ENCODE peak calls at places on chromosome 9, in four cellular contexts. One of them, this sample, is unnamed.

GRCh38 chr9:105053209-105053652 is 125.3 kb upstream of the ABCA1 start:
- DNase-seq in stimulated activated CD8-positive, alpha-beta memory T cell treated with anti-CD3 and anti-CD28 coated beads, Interleukin-15, amount 100 ng/mL, for 48 hours: peak; percentile 42
- DNase-seq in ureter: no peak
- DNase-seq in astrocyte of the spinal cord: peak; percentile 76
- DNase-seq in this sample: peak; percentile 98

GRCh38 chr9:134297581-134297980 is 28.7 kb upstream of the RXRA start:
- DNase-seq in ureter: no peak
- DNase-seq in astrocyte of the spinal cord: no peak
- DNase-seq in stimulated activated CD8-positive, alpha-beta memory T cell treated with anti-CD3 and anti-CD28 coated beads, Interleukin-15, amount 100 ng/mL, for 48 hours: no peak
- DNase-seq in this sample: no peak

GRCh38 chr9:94780516-94780950 is 54.0 kb downstream of the AOPEP start:
- DNase-seq in astrocyte of the spinal cord: no peak
- DNase-seq in ureter: no peak
- DNase-seq in stimulated activated CD8-positive, alpha-beta memory T cell treated with anti-CD3 and anti-CD28 coated beads, Interleukin-15, amount 100 ng/mL, for 48 hours: no peak
- DNase-seq in this sample: no peak

GRCh38 chr9:92535940-92536850 is at the start of gene ECM2:
- DNase-seq in astrocyte of the spinal cord: peak; percentile 67
- DNase-seq in stimulated activated CD8-positive, alpha-beta memory T cell treated with anti-CD3 and anti-CD28 coated beads, Interleukin-15, amount 100 ng/mL, for 48 hours: no peak
- DNase-seq in ureter: no peak
- DNase-seq in this sample: peak; percentile 37

GRCh38 chr9:69946800-69947437 is 96.7 kb upstream of the MAMDC2 start:
- DNase-seq in astrocyte of the spinal cord: peak; percentile 88
- DNase-seq in ureter: no peak
- DNase-seq in stimulated activated CD8-positive, alpha-beta memory T cell treated with anti-CD3 and anti-CD28 coated beads, Interleukin-15, amount 100 ng/mL, for 48 hours: no peak
- DNase-seq in this sample: peak; percentile 86

GRCh38 chr9:110444911-110445310 is 107.2 kb upstream of the TXNDC8 start:
- DNase-seq in stimulated activated CD8-positive, alpha-beta memory T cell treated with anti-CD3 and anti-CD28 coated beads, Interleukin-15, amount 100 ng/mL, for 48 hours: no peak
- DNase-seq in ureter: no peak
- DNase-seq in astrocyte of the spinal cord: peak; percentile 81
- DNase-seq in this sample: peak; percentile 98

GRCh38 chr9:135223831-135224230 is 136.4 kb downstream of the OLFM1 start:
- DNase-seq in ureter: no peak
- DNase-seq in stimulated activated CD8-positive, alpha-beta memory T cell treated with anti-CD3 and anti-CD28 coated beads, Interleukin-15, amount 100 ng/mL, for 48 hours: no peak
- DNase-seq in astrocyte of the spinal cord: no peak
- DNase-seq in this sample: no peak

GRCh38 chr9:15253197-15253596 is 53.8 kb downstream of the TTC39B start:
- DNase-seq in stimulated activated CD8-positive, alpha-beta memory T cell treated with anti-CD3 and anti-CD28 coated beads, Interleukin-15, amount 100 ng/mL, for 48 hours: no peak
- DNase-seq in ureter: no peak
- DNase-seq in astrocyte of the spinal cord: no peak
- DNase-seq in this sample: peak; percentile 46

GRCh38 chr9:38318755-38319495 is 73.6 kb upstream of the ALDH1B1 start:
- DNase-seq in ureter: no peak
- DNase-seq in stimulated activated CD8-positive, alpha-beta memory T cell treated with anti-CD3 and anti-CD28 coated beads, Interleukin-15, amount 100 ng/mL, for 48 hours: no peak
- DNase-seq in astrocyte of the spinal cord: peak; percentile 12
- DNase-seq in this sample: peak; percentile 18

GRCh38 chr9:16475257-16475656 is 395.2 kb downstream of the BNC2 start:
- DNase-seq in ureter: no peak
- DNase-seq in astrocyte of the spinal cord: no peak
- DNase-seq in stimulated activated CD8-positive, alpha-beta memory T cell treated with anti-CD3 and anti-CD28 coated beads, Interleukin-15, amount 100 ng/mL, for 48 hours: no peak
- DNase-seq in this sample: no peak

GRCh38 chr9:93223241-93224180 is 39.6 kb downstream of the WNK2 start:
- DNase-seq in astrocyte of the spinal cord: peak; percentile 57
- DNase-seq in ureter: peak; percentile 79
- DNase-seq in stimulated activated CD8-positive, alpha-beta memory T cell treated with anti-CD3 and anti-CD28 coated beads, Interleukin-15, amount 100 ng/mL, for 48 hours: no peak
- DNase-seq in this sample: peak; percentile 3

GRCh38 chr9:78972303-78973002 is 599.3 kb upstream of the TLE4 start:
- DNase-seq in ureter: no peak
- DNase-seq in astrocyte of the spinal cord: no peak
- DNase-seq in stimulated activated CD8-positive, alpha-beta memory T cell treated with anti-CD3 and anti-CD28 coated beads, Interleukin-15, amount 100 ng/mL, for 48 hours: no peak
- DNase-seq in this sample: no peak

GRCh38 chr9:77710965-77711657 is 63.0 kb upstream of the GNA14 start:
- DNase-seq in astrocyte of the spinal cord: no peak
- DNase-seq in stimulated activated CD8-positive, alpha-beta memory T cell treated with anti-CD3 and anti-CD28 coated beads, Interleukin-15, amount 100 ng/mL, for 48 hours: no peak
- DNase-seq in ureter: no peak
- DNase-seq in this sample: no peak

GRCh38 chr9:81635526-81636279 is 53.6 kb downstream of the TLE1 start:
- DNase-seq in ureter: no peak
- DNase-seq in stimulated activated CD8-positive, alpha-beta memory T cell treated with anti-CD3 and anti-CD28 coated beads, Interleukin-15, amount 100 ng/mL, for 48 hours: no peak
- DNase-seq in astrocyte of the spinal cord: peak; percentile 33
- DNase-seq in this sample: no peak

GRCh38 chr9:69496803-69497450 is 171.9 kb downstream of the ENTREP1 start:
- DNase-seq in stimulated activated CD8-positive, alpha-beta memory T cell treated with anti-CD3 and anti-CD28 coated beads, Interleukin-15, amount 100 ng/mL, for 48 hours: no peak
- DNase-seq in astrocyte of the spinal cord: no peak
- DNase-seq in ureter: no peak
- DNase-seq in this sample: no peak

GRCh38 chr9:112065781-112066606 is 109.1 kb downstream of the SUSD1 start:
- DNase-seq in ureter: peak; percentile 59
- DNase-seq in astrocyte of the spinal cord: peak; percentile 91
- DNase-seq in stimulated activated CD8-positive, alpha-beta memory T cell treated with anti-CD3 and anti-CD28 coated beads, Interleukin-15, amount 100 ng/mL, for 48 hours: no peak
- DNase-seq in this sample: peak; percentile 63

GRCh38 chr9:26919698-26920097 is 27.1 kb upstream of the CAAP1 start:
- DNase-seq in astrocyte of the spinal cord: no peak
- DNase-seq in ureter: no peak
- DNase-seq in stimulated activated CD8-positive, alpha-beta memory T cell treated with anti-CD3 and anti-CD28 coated beads, Interleukin-15, amount 100 ng/mL, for 48 hours: no peak
- DNase-seq in this sample: no peak

GRCh38 chr9:20553750-20554149 is 68.5 kb downstream of the MLLT3 start:
- DNase-seq in astrocyte of the spinal cord: no peak
- DNase-seq in ureter: no peak
- DNase-seq in stimulated activated CD8-positive, alpha-beta memory T cell treated with anti-CD3 and anti-CD28 coated beads, Interleukin-15, amount 100 ng/mL, for 48 hours: no peak
- DNase-seq in this sample: no peak

GRCh38 chr9:36924071-36924470 is 110.0 kb downstream of the PAX5 start:
- DNase-seq in ureter: no peak
- DNase-seq in astrocyte of the spinal cord: peak; percentile 83
- DNase-seq in stimulated activated CD8-positive, alpha-beta memory T cell treated with anti-CD3 and anti-CD28 coated beads, Interleukin-15, amount 100 ng/mL, for 48 hours: no peak
- DNase-seq in this sample: peak; percentile 74

GRCh38 chr9:109797006-109797405 is 17.0 kb downstream of the PALM2AKAP2 start:
- DNase-seq in ureter: no peak
- DNase-seq in stimulated activated CD8-positive, alpha-beta memory T cell treated with anti-CD3 and anti-CD28 coated beads, Interleukin-15, amount 100 ng/mL, for 48 hours: no peak
- DNase-seq in astrocyte of the spinal cord: no peak
- DNase-seq in this sample: no peak

GRCh38 chr9:92668746-92669526 is 995 bp downstream of the IPPK start:
- DNase-seq in astrocyte of the spinal cord: peak; percentile 50
- DNase-seq in stimulated activated CD8-positive, alpha-beta memory T cell treated with anti-CD3 and anti-CD28 coated beads, Interleukin-15, amount 100 ng/mL, for 48 hours: peak; percentile 41
- DNase-seq in ureter: peak; percentile 49
- DNase-seq in this sample: peak; percentile 78

GRCh38 chr9:107739601-107740082 is 250.1 kb upstream of the KLF4 start:
- DNase-seq in stimulated activated CD8-positive, alpha-beta memory T cell treated with anti-CD3 and anti-CD28 coated beads, Interleukin-15, amount 100 ng/mL, for 48 hours: no peak
- DNase-seq in astrocyte of the spinal cord: peak; percentile 37
- DNase-seq in ureter: peak; percentile 54
- DNase-seq in this sample: no peak

GRCh38 chr9:5364294-5364990 is 24.8 kb upstream of the RLN1 start:
- DNase-seq in stimulated activated CD8-positive, alpha-beta memory T cell treated with anti-CD3 and anti-CD28 coated beads, Interleukin-15, amount 100 ng/mL, for 48 hours: no peak
- DNase-seq in ureter: no peak
- DNase-seq in astrocyte of the spinal cord: no peak
- DNase-seq in this sample: peak; percentile 69

GRCh38 chr9:87713278-87713989 is 12.5 kb upstream of the CTSL start:
- DNase-seq in astrocyte of the spinal cord: peak; percentile 96
- DNase-seq in stimulated activated CD8-positive, alpha-beta memory T cell treated with anti-CD3 and anti-CD28 coated beads, Interleukin-15, amount 100 ng/mL, for 48 hours: no peak
- DNase-seq in ureter: peak; percentile 86
- DNase-seq in this sample: peak; percentile 98

GRCh38 chr9:130640681-130641080 is 23.7 kb upstream of the PRDM12 start:
- DNase-seq in ureter: no peak
- DNase-seq in astrocyte of the spinal cord: no peak
- DNase-seq in stimulated activated CD8-positive, alpha-beta memory T cell treated with anti-CD3 and anti-CD28 coated beads, Interleukin-15, amount 100 ng/mL, for 48 hours: no peak
- DNase-seq in this sample: no peak

GRCh38 chr9:88429595-88430430 is 41.6 kb downstream of the SPIN1 start:
- DNase-seq in ureter: no peak
- DNase-seq in stimulated activated CD8-positive, alpha-beta memory T cell treated with anti-CD3 and anti-CD28 coated beads, Interleukin-15, amount 100 ng/mL, for 48 hours: no peak
- DNase-seq in astrocyte of the spinal cord: no peak
- DNase-seq in this sample: no peak